ENCODE peak calls at places on chromosomes 16 and 17, in ten cellular contexts. L, J, R, I, V, A, M, H, S and E are unnamed samples.

GRCh38 chr16:10332301-10332700 is 53.6 kb upstream of the ATF7IP2 start:
- DNase-seq in L (no peak), J (no peak), R (no peak), I (no peak), V (no peak), A (no peak), M (no peak), H (no peak), S (no peak), E (no peak)

GRCh38 chr16:2082171-2082982 is 34.6 kb downstream of the TSC2 start:
- DNase-seq in L (peak), J (no peak), R (peak), I (no peak), V (no peak), A (no peak), M (peak), H (peak), S (no peak), E (peak)

GRCh38 chr16:24075929-24076716 is 180.0 kb upstream of the CACNG3 start:
- DNase-seq in L (peak), J (no peak), R (no peak), I (no peak), V (no peak), A (no peak), M (no peak), H (no peak), S (no peak), E (no peak)

GRCh38 chr17:8062807-8063483 is 24.1 kb downstream of the ALOX15B start:
- DNase-seq in L (no peak), J (no peak), R (no peak), I (no peak), V (no peak), A (no peak), M (no peak), H (no peak), S (no peak), E (no peak)

GRCh38 chr17:17940451-17940911 is 31.7 kb downstream of the TOM1L2 start:
- DNase-seq in L (no peak), J (no peak), R (peak), I (no peak), V (no peak), A (no peak), M (peak), H (no peak), S (no peak), E (no peak)

GRCh38 chr17:73706428-73706827 is 62.2 kb upstream of the SDK2 start:
- DNase-seq in L (no peak), J (no peak), R (no peak), I (no peak), V (no peak), A (no peak), M (no peak), H (no peak), S (no peak), E (no peak)

GRCh38 chr17:32503251-32504165 is 16.7 kb downstream of the CDK5R1 start:
- DNase-seq in L (peak), J (no peak), R (no peak), I (peak), V (no peak), A (no peak), M (no peak), H (no peak), S (no peak), E (no peak)

GRCh38 chr16:65884018-65884417 is 482.5 kb upstream of the CDH5 start:
- DNase-seq in L (peak), J (no peak), R (peak), I (no peak), V (no peak), A (peak), M (no peak), H (no peak), S (no peak), E (no peak)

GRCh38 chr16:88938119-88938932 is 38.7 kb downstream of the CBFA2T3 start:
- DNase-seq in L (no peak), J (no peak), R (no peak), I (no peak), V (no peak), A (no peak), M (no peak), H (no peak), S (no peak), E (no peak)

GRCh38 chr17:4409659-4410058 is 24.1 kb upstream of the SPNS3 start:
- DNase-seq in L (no peak), J (no peak), R (peak), I (no peak), V (no peak), A (no peak), M (no peak), H (no peak), S (no peak), E (no peak)

GRCh38 chr17:42183741-42184711 is 1.2 kb downstream of the HCRT start:
- DNase-seq in L (no peak), J (peak), R (peak), I (peak), V (peak), A (no peak), M (peak), H (peak), S (peak), E (peak)